ENCODE peak calls at places on chromosome 22, in five cellular contexts. One of them, this sample, is unnamed.

GRCh38 chr22:46068908-46069481 is 81.3 kb upstream of the PPARA start:
- DNase-seq in AG09309: peak; percentile 96
- DNase-seq in neural progenitor cell: no peak
- DNase-seq in NB4: peak; percentile 27
- DNase-seq in IMR-90: peak; percentile 49
- DNase-seq in this sample: no peak

GRCh38 chr22:24761888-24762675 is 12.4 kb downstream of the PIWIL3 start:
- DNase-seq in AG09309: no peak
- DNase-seq in NB4: no peak
- DNase-seq in IMR-90: peak; percentile 30
- DNase-seq in neural progenitor cell: no peak
- DNase-seq in this sample: no peak

GRCh38 chr22:31443516-31443915 is 44.1 kb downstream of the DRG1 start:
- DNase-seq in NB4: no peak
- DNase-seq in AG09309: no peak
- DNase-seq in IMR-90: no peak
- DNase-seq in neural progenitor cell: no peak
- DNase-seq in this sample: no peak

GRCh38 chr22:27800250-27801131 is 1.1 kb downstream of the MN1 start:
- DNase-seq in AG09309: no peak
- DNase-seq in NB4: no peak
- DNase-seq in IMR-90: no peak
- DNase-seq in neural progenitor cell: peak; percentile 77
- DNase-seq in this sample: no peak

GRCh38 chr22:40055143-40055926 is 60.6 kb downstream of the FAM83F start:
- DNase-seq in NB4: no peak
- DNase-seq in IMR-90: no peak
- DNase-seq in AG09309: no peak
- DNase-seq in neural progenitor cell: no peak
- DNase-seq in this sample: no peak

GRCh38 chr22:45976351-45977002 is 485 bp downstream of the WNT7B start:
- DNase-seq in NB4: no peak
- DNase-seq in IMR-90: no peak
- DNase-seq in neural progenitor cell: peak; percentile 44
- DNase-seq in AG09309: no peak
- DNase-seq in this sample: peak; percentile 32

GRCh38 chr22:27719535-27720227 is 81.9 kb downstream of the MN1 start:
- DNase-seq in NB4: peak; percentile 42
- DNase-seq in IMR-90: peak; percentile 16
- DNase-seq in neural progenitor cell: no peak
- DNase-seq in AG09309: no peak
- DNase-seq in this sample: no peak

GRCh38 chr22:16601437-16602223 is 9.0 kb upstream of the CCT8L2 start:
- DNase-seq in AG09309: no peak
- DNase-seq in NB4: peak; percentile 3
- DNase-seq in neural progenitor cell: no peak
- DNase-seq in IMR-90: no peak
- DNase-seq in this sample: no peak

GRCh38 chr22:27740192-27740748 is 61.3 kb downstream of the MN1 start:
- DNase-seq in IMR-90: no peak
- DNase-seq in AG09309: no peak
- DNase-seq in neural progenitor cell: no peak
- DNase-seq in NB4: no peak
- DNase-seq in this sample: no peak

GRCh38 chr22:40714514-40714966 is 35.3 kb downstream of the MCHR1 start:
- DNase-seq in AG09309: no peak
- DNase-seq in NB4: no peak
- DNase-seq in IMR-90: peak; percentile 68
- DNase-seq in neural progenitor cell: peak; percentile 94
- DNase-seq in this sample: no peak

GRCh38 chr22:37560682-37561208 is 465 bp downstream of the CDC42EP1 start:
- DNase-seq in AG09309: no peak
- DNase-seq in NB4: no peak
- DNase-seq in neural progenitor cell: peak; percentile 59
- DNase-seq in IMR-90: peak; percentile 53
- DNase-seq in this sample: peak; percentile 30

GRCh38 chr22:45903355-45904149 is 73.4 kb downstream of the WNT7B start:
- DNase-seq in neural progenitor cell: no peak
- DNase-seq in IMR-90: peak; percentile 69
- DNase-seq in NB4: peak; percentile 70
- DNase-seq in AG09309: peak; percentile 17
- DNase-seq in this sample: no peak

GRCh38 chr22:43878079-43878795 is 13.6 kb downstream of the PNPLA5 start:
- DNase-seq in IMR-90: peak; percentile 21
- DNase-seq in neural progenitor cell: no peak
- DNase-seq in AG09309: no peak
- DNase-seq in NB4: no peak
- DNase-seq in this sample: no peak

GRCh38 chr22:27815826-27816530 is 14.4 kb upstream of the MN1 start:
- DNase-seq in NB4: no peak
- DNase-seq in AG09309: no peak
- DNase-seq in IMR-90: no peak
- DNase-seq in neural progenitor cell: no peak
- DNase-seq in this sample: no peak

GRCh38 chr22:50630376-50630775 is 2.4 kb upstream of the ARSA start:
- DNase-seq in neural progenitor cell: no peak
- DNase-seq in IMR-90: no peak
- DNase-seq in AG09309: no peak
- DNase-seq in NB4: no peak
- DNase-seq in this sample: no peak

GRCh38 chr22:45626198-45626651 is 45.4 kb upstream of the ATXN10 start:
- DNase-seq in IMR-90: no peak
- DNase-seq in AG09309: no peak
- DNase-seq in NB4: no peak
- DNase-seq in neural progenitor cell: no peak
- DNase-seq in this sample: no peak

GRCh38 chr22:20422965-20423635 is 14.5 kb downstream of the SCARF2 start:
- DNase-seq in neural progenitor cell: no peak
- DNase-seq in AG09309: no peak
- DNase-seq in NB4: no peak
- DNase-seq in IMR-90: no peak
- DNase-seq in this sample: no peak

GRCh38 chr22:42275970-42276369 is 5.5 kb upstream of the TCF20 start:
- DNase-seq in NB4: no peak
- DNase-seq in IMR-90: no peak
- DNase-seq in neural progenitor cell: peak; percentile 89
- DNase-seq in AG09309: no peak
- DNase-seq in this sample: no peak

GRCh38 chr22:24834845-24835570 is 29.0 kb downstream of the SGSM1 start:
- DNase-seq in neural progenitor cell: peak; percentile 59
- DNase-seq in NB4: peak; percentile 36
- DNase-seq in IMR-90: peak; percentile 11
- DNase-seq in AG09309: no peak
- DNase-seq in this sample: no peak

GRCh38 chr22:45261407-45262088 is 20.9 kb upstream of the KIAA0930 start:
- DNase-seq in NB4: no peak
- DNase-seq in neural progenitor cell: no peak
- DNase-seq in AG09309: no peak
- DNase-seq in IMR-90: no peak
- DNase-seq in this sample: no peak

GRCh38 chr22:37807410-37808293 is at the start of gene GCAT:
- DNase-seq in NB4: peak; percentile 97
- DNase-seq in AG09309: peak; percentile 74
- DNase-seq in IMR-90: peak; percentile 95
- DNase-seq in neural progenitor cell: peak; percentile 98
- DNase-seq in this sample: peak; percentile 73

GRCh38 chr22:46074771-46075551 is 75.4 kb upstream of the PPARA start:
- DNase-seq in AG09309: no peak
- DNase-seq in NB4: no peak
- DNase-seq in neural progenitor cell: no peak
- DNase-seq in IMR-90: no peak
- DNase-seq in this sample: no peak

GRCh38 chr22:37260939-37261338 is 16.9 kb upstream of the RAC2 start:
- DNase-seq in IMR-90: peak; percentile 51
- DNase-seq in neural progenitor cell: peak; percentile 82
- DNase-seq in AG09309: no peak
- DNase-seq in NB4: peak; percentile 65
- DNase-seq in this sample: no peak

GRCh38 chr22:45163074-45163416 is 680 bp upstream of the NUP50 start:
- DNase-seq in IMR-90: peak; percentile 54
- DNase-seq in neural progenitor cell: peak; percentile 65
- DNase-seq in AG09309: no peak
- DNase-seq in NB4: peak; percentile 57
- DNase-seq in this sample: no peak

GRCh38 chr22:42357634-42358296 is 74.4 kb downstream of the NFAM1 start:
- DNase-seq in AG09309: no peak
- DNase-seq in NB4: no peak
- DNase-seq in IMR-90: no peak
- DNase-seq in neural progenitor cell: no peak
- DNase-seq in this sample: no peak

GRCh38 chr22:32202539-32203180 is 2.2 kb downstream of the RFPL2 start:
- DNase-seq in NB4: peak; percentile 66
- DNase-seq in AG09309: no peak
- DNase-seq in IMR-90: peak; percentile 22
- DNase-seq in neural progenitor cell: peak; percentile 76
- DNase-seq in this sample: no peak

GRCh38 chr22:49718396-49718795 is 109.3 kb downstream of the BRD1 start:
- DNase-seq in AG09309: no peak
- DNase-seq in IMR-90: no peak
- DNase-seq in neural progenitor cell: no peak
- DNase-seq in NB4: no peak
- DNase-seq in this sample: no peak

GRCh38 chr22:41725510-41726110 is 26.3 kb downstream of the MEI1 start:
- DNase-seq in NB4: peak; percentile 53
- DNase-seq in neural progenitor cell: no peak
- DNase-seq in IMR-90: peak; percentile 12
- DNase-seq in AG09309: no peak
- DNase-seq in this sample: no peak

GRCh38 chr22:48513929-48514328 is 1313.7 kb downstream of the BRD1 start:
- DNase-seq in neural progenitor cell: no peak
- DNase-seq in IMR-90: no peak
- DNase-seq in NB4: no peak
- DNase-seq in AG09309: no peak
- DNase-seq in this sample: no peak

GRCh38 chr22:44737414-44738346 is 14.7 kb upstream of the ARHGAP8 start:
- DNase-seq in IMR-90: no peak
- DNase-seq in AG09309: no peak
- DNase-seq in NB4: no peak
- DNase-seq in neural progenitor cell: no peak
- DNase-seq in this sample: no peak

GRCh38 chr22:45083659-45084305 is 74.0 kb upstream of the PHF21B start:
- DNase-seq in neural progenitor cell: no peak
- DNase-seq in NB4: no peak
- DNase-seq in IMR-90: peak; percentile 81
- DNase-seq in AG09309: peak; percentile 48
- DNase-seq in this sample: no peak

GRCh38 chr22:43948836-43949235 is 6.4 kb upstream of the SAMM50 start:
- DNase-seq in IMR-90: no peak
- DNase-seq in AG09309: no peak
- DNase-seq in NB4: no peak
- DNase-seq in neural progenitor cell: no peak
- DNase-seq in this sample: no peak

GRCh38 chr22:23565942-23566715 is 14.0 kb downstream of the IGLL1 start:
- DNase-seq in AG09309: no peak
- DNase-seq in IMR-90: no peak
- DNase-seq in NB4: no peak
- DNase-seq in neural progenitor cell: peak; percentile 67
- DNase-seq in this sample: no peak
- TF ChIP-seq CTCF in AG09309: no peak
- TF ChIP-seq CTCF in IMR-90: no peak
- TF ChIP-seq CTCF in NB4: no peak
- TF ChIP-seq CTCF in neural progenitor cell: no peak
- TF ChIP-seq CTCF in this sample: no peak

GRCh38 chr22:29205598-29206371 is at the start of gene EMID1:
- DNase-seq in IMR-90: peak; percentile 9
- DNase-seq in NB4: peak; percentile 69
- DNase-seq in neural progenitor cell: peak; percentile 79
- DNase-seq in AG09309: no peak
- DNase-seq in this sample: no peak
- TF ChIP-seq CTCF in IMR-90: peak; percentile 25
- TF ChIP-seq CTCF in NB4: peak; percentile 13
- TF ChIP-seq CTCF in neural progenitor cell: peak; percentile 20
- TF ChIP-seq CTCF in AG09309: peak; percentile 21
- TF ChIP-seq CTCF in this sample: no peak

DNA sequence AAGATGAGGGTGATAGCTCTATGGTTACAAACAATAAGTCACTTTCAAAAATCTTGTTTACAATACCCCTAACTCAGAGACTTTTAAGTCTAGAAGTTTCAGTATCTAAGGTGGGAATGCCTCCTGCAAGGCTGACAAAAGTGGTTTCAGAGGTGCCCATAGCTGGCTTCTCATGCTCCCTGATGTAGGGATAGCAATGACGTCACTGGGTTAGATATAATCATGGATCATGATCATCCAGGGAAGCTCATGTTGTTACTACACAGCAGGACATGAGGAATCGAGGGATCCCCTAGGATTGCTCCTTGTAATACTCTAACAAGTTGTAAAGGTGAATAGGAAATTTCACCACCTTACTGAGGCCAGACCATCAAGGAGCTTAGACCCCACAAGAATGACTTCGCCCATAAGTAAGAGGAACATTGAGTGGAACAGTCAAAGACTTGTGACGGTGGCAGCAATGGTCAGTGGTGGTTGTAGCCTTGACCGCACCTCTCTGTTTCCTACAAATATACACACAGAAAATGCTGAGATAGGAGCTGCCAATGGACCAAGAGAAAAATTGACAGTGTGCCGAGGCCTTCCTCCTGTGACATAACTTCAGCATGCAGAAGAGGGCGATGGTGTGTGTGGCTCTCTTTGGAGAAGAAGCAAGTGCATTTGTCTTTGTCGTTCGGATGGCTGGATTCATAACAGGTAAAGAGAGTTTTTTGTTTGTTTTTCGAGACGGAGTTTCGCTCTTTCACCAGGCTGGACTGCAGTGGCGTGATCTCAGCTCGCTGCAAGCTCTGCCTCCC is 15.6 kb downstream of the APOL4 start:
- DNase-seq in neural progenitor cell: no peak
- DNase-seq in IMR-90: no peak
- DNase-seq in NB4: peak; percentile 13
- DNase-seq in AG09309: no peak
- DNase-seq in this sample: no peak
- TF ChIP-seq CTCF in neural progenitor cell: no peak
- TF ChIP-seq CTCF in IMR-90: no peak
- TF ChIP-seq CTCF in NB4: no peak
- TF ChIP-seq CTCF in AG09309: no peak
- TF ChIP-seq CTCF in this sample: no peak

GRCh38 chr22:38874529-38875222 is 2.7 kb upstream of the CBX6 start:
- DNase-seq in IMR-90: no peak
- DNase-seq in AG09309: no peak
- DNase-seq in NB4: no peak
- DNase-seq in neural progenitor cell: no peak
- DNase-seq in this sample: no peak
- TF ChIP-seq CTCF in IMR-90: no peak
- TF ChIP-seq CTCF in AG09309: no peak
- TF ChIP-seq CTCF in NB4: no peak
- TF ChIP-seq CTCF in neural progenitor cell: no peak
- TF ChIP-seq CTCF in this sample: no peak

DNA sequence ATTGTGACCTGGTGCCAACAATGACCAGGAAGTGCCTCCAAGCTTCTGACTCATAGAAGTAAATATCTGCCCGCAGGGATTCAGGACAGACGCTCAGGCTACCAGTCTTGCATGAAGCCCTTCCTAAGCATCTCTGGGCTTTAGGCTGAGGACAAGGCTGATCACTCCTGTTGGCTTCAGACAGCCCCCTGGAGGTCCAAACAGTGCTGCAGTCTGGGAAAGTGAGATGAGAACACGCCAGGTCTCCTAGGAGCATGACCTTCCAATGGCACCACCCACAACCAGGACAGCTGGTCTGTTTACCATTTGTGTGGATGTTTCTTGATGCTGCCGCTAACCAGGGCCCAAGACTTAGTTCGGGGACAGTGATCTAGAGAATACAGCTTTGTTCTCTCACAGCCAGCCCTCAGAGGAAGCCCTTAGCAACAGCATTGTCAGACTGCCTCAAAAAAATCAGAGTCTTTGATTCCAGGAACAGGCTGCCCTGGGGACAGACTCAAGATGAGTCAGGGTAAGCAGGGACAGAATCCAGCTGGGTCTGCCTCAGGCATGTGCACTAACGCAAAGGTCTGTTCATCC is 111.2 kb downstream of the ZNF280B start:
- DNase-seq in AG09309: no peak
- DNase-seq in IMR-90: no peak
- DNase-seq in neural progenitor cell: peak; percentile 52
- DNase-seq in NB4: no peak
- DNase-seq in this sample: no peak
- TF ChIP-seq CTCF in AG09309: no peak
- TF ChIP-seq CTCF in IMR-90: no peak
- TF ChIP-seq CTCF in neural progenitor cell: peak; percentile 19
- TF ChIP-seq CTCF in NB4: no peak
- TF ChIP-seq CTCF in this sample: no peak

This sample was measured in activated B cell treated with CpG ODN at 0.5 μM for 24 hours.